ENCODE peak calls at places on chromosomes 5 and 9, in five cellular contexts. L is A549, J is upper lobe of left lung, S is tibial nerve, F is HCT116. G is an unnamed sample.
A peak's percentile ranks its signal among the peaks of the same experiment; 100 is the strongest.

GRCh38 chr9:89455356-89455824 is 42.5 kb downstream of the SEMA4D start:
- DNase-seq in J (peak; percentile 31), L (no peak), F (no peak), S (no peak), G (no peak)

GRCh38 chr9:109150925-109151547 is 16.0 kb downstream of the FRRS1L start:
- DNase-seq in J (peak; percentile 59), F (no peak), S (no peak), L (no peak), G (no peak)

GRCh38 chr9:28808042-28808441 is 1234.8 kb upstream of the C9orf72 start:
- DNase-seq in S (no peak), L (peak; percentile 17), J (no peak), F (no peak), G (no peak)

GRCh38 chr5:79401216-79401615 is 112.7 kb downstream of the HOMER1 start:
- DNase-seq in S (no peak), F (no peak), J (no peak), L (no peak), G (no peak)

GRCh38 chr9:89863837-89864236 is 259.0 kb downstream of the GADD45G start:
- DNase-seq in S (no peak), F (no peak), J (no peak), L (no peak), G (no peak)

GRCh38 chr9:123484130-123484529 is 128.1 kb downstream of the CRB2 start:
- DNase-seq in S (no peak), F (no peak), L (no peak), J (no peak), G (no peak)

GRCh38 chr9:121886759-121887485 is 206.2 kb downstream of the TTLL11 start:
- DNase-seq in L (no peak), F (no peak), J (no peak), S (no peak), G (no peak)

GRCh38 chr5:80116465-80116864 is 81.3 kb downstream of the THBS4 start:
- DNase-seq in S (no peak), L (no peak), F (no peak), J (no peak), G (no peak)

DNA sequence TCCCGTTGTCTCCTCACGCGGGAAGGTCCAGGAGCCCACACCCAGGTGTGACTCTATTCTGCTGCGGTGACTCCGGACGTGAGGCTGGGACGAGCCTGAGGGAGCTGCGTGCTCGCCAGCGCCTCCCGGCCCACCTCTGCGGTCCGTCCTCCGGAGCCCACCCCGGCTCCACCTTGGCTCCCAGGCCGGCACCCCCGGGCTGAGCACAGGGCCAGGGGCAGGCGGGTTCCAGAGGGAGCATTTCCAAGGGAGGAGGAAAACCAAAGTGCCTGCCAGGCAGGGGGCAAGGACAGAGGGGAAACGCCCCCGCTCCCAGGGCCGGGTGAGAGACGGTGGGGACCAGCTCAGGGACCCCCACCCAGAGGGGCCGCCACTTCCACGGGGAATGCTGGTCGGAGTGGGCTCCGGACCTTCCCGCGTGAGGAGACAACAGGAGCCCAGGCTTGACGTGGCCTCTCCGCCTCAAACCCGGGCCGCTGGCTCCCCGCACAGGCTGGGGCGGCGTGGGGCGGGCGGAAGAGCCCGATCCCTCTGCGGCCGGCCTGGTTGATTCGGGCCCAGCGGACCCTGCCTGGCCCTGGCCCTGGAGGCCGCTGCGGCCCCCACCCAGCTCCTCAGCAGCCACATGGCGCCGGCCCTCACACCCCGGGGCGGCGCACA is 26.0 kb downstream of the IRX4 start:
- DNase-seq in F (no peak), L (no peak), J (no peak), S (no peak), G (no peak)
- H3K4me3 ChIP-seq in F (no peak overlapping the region), L (no peak overlapping the region), J (peak overlapping the region; percentile 25), S (no peak overlapping the region), G (no peak overlapping the region)

GRCh38 chr9:132773764-132774339 is 103.6 kb downstream of the GTF3C4 start:
- DNase-seq in F (no peak), L (no peak), J (no peak), S (no peak), G (no peak)

GRCh38 chr9:132770775-132771310 is 100.6 kb downstream of the GTF3C4 start:
- DNase-seq in J (no peak), S (no peak), F (no peak), L (no peak), G (no peak)

GRCh38 chr9:132773093-132773492 is 102.8 kb downstream of the GTF3C4 start:
- DNase-seq in S (no peak), J (no peak), F (no peak), L (no peak), G (no peak)

GRCh38 chr9:132768932-132769894 is 98.9 kb downstream of the GTF3C4 start:
- DNase-seq in F (no peak), J (peak; percentile 66), L (peak; percentile 56), S (peak; percentile 31), G (peak; percentile 22)

GRCh38 chr9:132769895-132770774 is 99.9 kb downstream of the GTF3C4 start:
- DNase-seq in J (peak; percentile 75), S (peak; percentile 56), F (no peak), L (peak; percentile 26), G (peak; percentile 20)
- TF ChIP-seq POLR2A in J (no peak), S (peak; percentile 53), F (no peak), L (no peak), G (no peak)

GRCh38 chr9:94135222-94135621 is 51.0 kb downstream of the PTPDC1 start:
- DNase-seq in S (peak; percentile 33), L (no peak), J (peak; percentile 58), F (no peak), G (peak; percentile 42)
- H3K27ac ChIP-seq in S (peak overlapping the region; percentile 92), L (no peak overlapping the region), J (peak overlapping the region; percentile 65), F (no peak overlapping the region), G (peak overlapping the region; percentile 70)

GRCh38 chr9:136092741-136093140 is 2.3 kb downstream of the NACC2 start:
- DNase-seq in F (no peak), S (no peak), L (no peak), J (no peak), G (peak; percentile 14)
- H3K4me3 ChIP-seq in F (peak overlapping the region; percentile 88), S (peak overlapping the region; percentile 94), L (peak overlapping the region; percentile 79), J (no peak overlapping the region), G (no peak overlapping the region)

GRCh38 chr5:147856801-147857200 is 21.7 kb upstream of the SCGB3A2 start:
- DNase-seq in S (no peak), L (no peak), F (no peak), J (no peak), G (no peak)
- TF ChIP-seq POLR2A in S (no peak), L (no peak), F (no peak), J (no peak), G (no peak)

DNA sequence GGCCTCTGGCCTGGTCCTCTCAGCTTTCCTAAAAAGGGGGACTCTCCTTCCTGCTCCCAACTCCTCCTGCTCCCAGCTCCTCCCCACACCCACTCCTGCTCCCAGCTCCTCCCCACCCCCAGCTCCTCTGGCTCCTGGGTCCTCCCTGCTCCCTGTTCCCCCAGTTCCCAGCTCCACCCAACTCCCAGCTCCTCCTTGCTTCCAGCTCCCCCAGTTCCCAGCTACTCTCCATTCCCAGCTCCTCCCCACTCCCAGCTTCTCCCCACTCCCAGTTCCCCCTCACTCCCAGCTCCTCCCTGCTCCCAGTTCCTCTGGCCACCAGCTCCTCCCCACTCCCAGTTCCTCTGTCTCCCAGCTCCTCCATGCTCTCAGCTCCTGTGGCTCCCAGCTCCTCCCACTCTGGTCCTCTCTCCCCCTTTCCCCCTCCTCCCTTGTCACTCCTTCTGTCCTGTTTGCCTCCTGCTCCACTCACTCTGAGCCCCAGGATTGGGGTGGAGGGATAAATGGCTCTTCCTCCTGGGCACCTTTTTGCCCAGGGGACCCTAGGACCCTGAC is 75.7 kb downstream of the KCNT1 start:
- DNase-seq in J (no peak), L (no peak), F (no peak), S (no peak), G (no peak)
- H3K27ac ChIP-seq in J (no peak overlapping the region), L (no peak overlapping the region), F (no peak overlapping the region), S (no peak overlapping the region), G (no peak overlapping the region)

GRCh38 chr9:113155911-113156559 is 5.2 kb downstream of the SLC31A2 start:
- DNase-seq in S (no peak), J (peak; percentile 45), F (no peak), L (no peak), G (no peak)

GRCh38 chr9:113153599-113153998 is 2.8 kb downstream of the SLC31A2 start:
- DNase-seq in F (no peak), L (no peak), S (no peak), J (no peak), G (no peak)

GRCh38 chr9:113152699-113153098 is 1.9 kb downstream of the SLC31A2 start:
- DNase-seq in L (no peak), F (no peak), S (no peak), J (no peak), G (no peak)

GRCh38 chr9:113154936-113155335 is 4.1 kb downstream of the SLC31A2 start:
- DNase-seq in F (no peak), S (no peak), L (no peak), J (no peak), G (no peak)

GRCh38 chr9:113154471-113154870 is 3.7 kb downstream of the SLC31A2 start:
- DNase-seq in L (no peak), S (no peak), F (no peak), J (peak; percentile 60), G (peak; percentile 80)
- H3K4me3 ChIP-seq in L (no peak overlapping the region), S (no peak overlapping the region), F (no peak overlapping the region), J (no peak overlapping the region), G (no peak overlapping the region)

GRCh38 chr5:173887610-173888472 is at the start of gene CPEB4:
- DNase-seq in J (peak; percentile 99), F (peak; percentile 98), L (peak; percentile 99), S (peak; percentile 99), G (peak; percentile 99)
- TF ChIP-seq POLR2A in J (no peak), F (no peak), L (peak; percentile 69), S (peak; percentile 94), G (peak; percentile 100)